ENCODE peak calls at places on chromosomes 2 and 18, in eight cellular contexts. G is ascending aorta, C is cardiac muscle cell, H is mesendoderm, J is transverse colon, F is tibial artery, B is sigmoid colon, M is GM12878. K is an unnamed sample.

GRCh38 chr2:38438536-38439225 is 61.6 kb upstream of the ATL2 start:
- DNase-seq in G (no peak), C (no peak), H (no peak), J (no peak), F (no peak), B (no peak), M (peak; percentile 76), K (no peak)

GRCh38 chr2:153622285-153622684 is 143.7 kb upstream of the RPRM start:
- DNase-seq in G (no peak), C (no peak), H (peak; percentile 36), J (no peak), F (no peak), B (no peak), M (no peak), K (no peak)

GRCh38 chr2:151826737-151827157 is 1.5 kb downstream of the ARL5A start:
- DNase-seq in G (no peak), C (peak; percentile 12), H (no peak), J (no peak), F (no peak), B (no peak), M (no peak), K (no peak)

GRCh38 chr2:37323770-37324535 is 680 bp downstream of the PRKD3 start:
- DNase-seq in G (peak; percentile 70), C (peak; percentile 57), H (peak; percentile 70), J (peak; percentile 47), F (peak; percentile 73), B (peak; percentile 72), M (no peak), K (peak; percentile 62)

GRCh38 chr2:203988540-203989264 is 52.1 kb downstream of the ICOS start:
- DNase-seq in G (no peak), C (no peak), H (no peak), J (no peak), F (no peak), B (no peak), M (no peak), K (no peak)

GRCh38 chr2:106104332-106105062 is 89.6 kb downstream of the UXS1 start:
- DNase-seq in G (peak; percentile 81), C (peak; percentile 78), H (peak; percentile 68), J (peak; percentile 59), F (no peak), B (no peak), M (no peak), K (peak; percentile 60)

GRCh38 chr18:45837283-45838070 is 12.0 kb downstream of the SIGLEC15 start:
- DNase-seq in G (no peak), C (peak; percentile 76), H (peak; percentile 81), J (peak; percentile 38), F (no peak), B (no peak), M (no peak), K (no peak)

GRCh38 chr2:152465541-152465940 is 130.6 kb downstream of the FMNL2 start:
- DNase-seq in G (peak; percentile 40), C (no peak), H (no peak), J (no peak), F (no peak), B (no peak), M (no peak), K (no peak)

GRCh38 chr2:105675841-105676240 is 68.9 kb upstream of the NCK2 start:
- DNase-seq in G (no peak), C (no peak), H (no peak), J (no peak), F (no peak), B (no peak), M (no peak), K (no peak)

GRCh38 chr2:29502452-29502851 is 387.2 kb downstream of the CLIP4 start:
- DNase-seq in G (no peak), C (no peak), H (no peak), J (no peak), F (no peak), B (no peak), M (no peak), K (no peak)

GRCh38 chr18:28767781-28768211 is 590.9 kb upstream of the CDH2 start:
- DNase-seq in G (no peak), C (no peak), H (no peak), J (no peak), F (no peak), B (no peak), M (no peak), K (no peak)

DNA sequence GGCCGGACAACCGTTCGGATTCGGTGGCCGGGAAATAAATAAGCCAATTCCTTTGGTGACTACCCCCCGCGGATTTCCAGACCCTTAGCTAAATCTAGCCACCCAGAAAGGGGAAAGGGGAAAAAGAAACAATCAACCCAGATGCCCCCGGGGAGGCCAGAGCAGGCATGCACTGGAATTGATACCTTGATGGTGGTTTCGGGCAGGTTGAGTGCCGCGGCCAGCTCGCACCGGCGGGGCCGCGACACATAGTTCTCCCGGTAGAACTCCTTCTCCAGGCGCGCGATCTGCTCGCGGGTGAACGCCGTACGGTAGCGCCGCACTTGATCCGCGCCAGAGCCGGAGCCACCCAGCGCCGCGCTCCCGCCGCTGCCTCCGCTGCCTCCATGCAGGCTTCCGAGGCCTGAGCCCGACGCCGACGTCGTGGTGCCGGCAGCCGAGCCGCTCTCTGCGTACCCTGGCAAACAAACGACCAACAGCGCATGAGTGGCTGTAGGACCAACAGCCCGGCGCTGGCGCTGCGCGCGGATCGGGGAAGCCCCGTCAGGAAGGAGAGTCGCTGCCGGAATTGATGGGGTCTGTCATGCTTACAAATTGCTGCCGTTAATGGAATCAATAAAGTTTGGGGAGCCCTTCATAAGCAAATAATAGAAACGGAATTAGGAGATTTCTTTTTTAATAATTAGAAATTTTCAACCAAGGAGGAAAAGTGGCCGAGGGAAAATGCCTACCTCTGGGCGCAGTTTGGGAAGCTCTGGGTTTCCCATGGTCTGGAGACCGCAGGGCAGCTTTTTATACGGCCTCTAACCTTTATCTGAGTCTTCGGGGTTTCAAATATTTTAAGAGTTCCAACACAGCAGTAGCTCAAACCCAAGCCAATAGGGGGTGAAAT is 1.5 kb downstream of the EVX2 start:
- DNase-seq in G (no peak), C (peak; percentile 45), H (peak; percentile 73), J (no peak), F (no peak), B (no peak), M (no peak), K (no peak)
- H3K4me1 ChIP-seq in G (no peaks in the 10 kb centered on the region), C (peaks cover 11% of the 10 kb centered on the region), H (peaks cover 5% of the 10 kb centered on the region), J (peaks cover 35% of the 10 kb centered on the region), F (peaks cover 45% of the 10 kb centered on the region), B (peaks cover 42% of the 10 kb centered on the region), M (no peaks in the 10 kb centered on the region), K (peaks cover 6% of the 10 kb centered on the region)

GRCh38 chr2:239392072-239392357 is 8.8 kb downstream of the HDAC4 start:
- DNase-seq in G (peak; percentile 57), C (no peak), H (no peak), J (no peak), F (peak; percentile 49), B (no peak), M (no peak), K (no peak)
- H3K4me1 ChIP-seq in G (peaks cover 9% of the 10 kb centered on the region), C (peaks cover 21% of the 10 kb centered on the region), H (no peaks in the 10 kb centered on the region), J (peaks cover 20% of the 10 kb centered on the region), F (peaks cover 11% of the 10 kb centered on the region), B (peaks cover 66% of the 10 kb centered on the region), M (no peaks in the 10 kb centered on the region), K (peaks cover 4% of the 10 kb centered on the region)

GRCh38 chr18:57439617-57439975 is 4.4 kb downstream of the ONECUT2 start:
- DNase-seq in G (no peak), C (no peak), H (peak; percentile 71), J (no peak), F (no peak), B (no peak), M (no peak), K (no peak)

GRCh38 chr18:57437782-57438668 is 2.9 kb downstream of the ONECUT2 start:
- DNase-seq in G (peak; percentile 60), C (peak; percentile 87), H (peak; percentile 93), J (peak; percentile 64), F (no peak), B (no peak), M (no peak), K (no peak)

GRCh38 chr18:57439985-57440330 is 4.8 kb downstream of the ONECUT2 start:
- DNase-seq in G (no peak), C (no peak), H (no peak), J (no peak), F (no peak), B (no peak), M (no peak), K (no peak)

GRCh38 chr18:57437433-57437781 is 2.2 kb downstream of the ONECUT2 start:
- DNase-seq in G (no peak), C (no peak), H (peak; percentile 69), J (no peak), F (no peak), B (no peak), M (no peak), K (no peak)

GRCh38 chr18:57438669-57439616 is 3.8 kb downstream of the ONECUT2 start:
- DNase-seq in G (no peak), C (no peak), H (peak; percentile 41), J (no peak), F (no peak), B (no peak), M (no peak), K (no peak)
- H3K4me1 ChIP-seq in G (peaks cover 19% of the 10 kb centered on the region), C (peaks cover 12% of the 10 kb centered on the region), H (peaks cover 8% of the 10 kb centered on the region), J (peaks cover 39% of the 10 kb centered on the region), F (peaks cover 65% of the 10 kb centered on the region), B (peaks cover 74% of the 10 kb centered on the region), M (no peaks in the 10 kb centered on the region), K (peaks cover 12% of the 10 kb centered on the region)

DNA sequence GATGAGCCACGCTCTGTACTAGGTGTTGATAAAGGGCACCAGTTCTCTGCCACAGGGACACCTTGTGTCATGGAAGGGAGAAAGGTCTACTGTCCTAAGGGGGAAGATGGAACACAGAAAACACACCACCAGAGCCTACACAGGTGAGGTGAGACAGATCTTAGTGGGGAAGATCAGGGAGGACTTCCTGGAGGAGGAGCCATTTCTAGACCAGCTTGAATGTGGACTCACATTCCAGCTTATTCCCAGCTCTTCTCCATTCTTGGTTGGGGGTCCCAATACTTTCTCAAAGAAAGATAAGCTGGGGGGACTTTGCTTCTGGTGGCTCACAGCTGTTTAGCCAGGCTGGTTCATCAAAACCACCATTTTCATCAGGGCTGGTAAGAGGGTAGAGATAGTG is 36.2 kb downstream of the EMX1 start:
- DNase-seq in G (no peak), C (no peak), H (no peak), J (no peak), F (no peak), B (no peak), M (no peak), K (no peak)
- H3K4me1 ChIP-seq in G (no peaks in the 10 kb centered on the region), C (no peaks in the 10 kb centered on the region), H (peaks cover 5% of the 10 kb centered on the region), J (no peaks in the 10 kb centered on the region), F (no peaks in the 10 kb centered on the region), B (no peaks in the 10 kb centered on the region), M (no peaks in the 10 kb centered on the region), K (peaks cover 18% of the 10 kb centered on the region)

DNA sequence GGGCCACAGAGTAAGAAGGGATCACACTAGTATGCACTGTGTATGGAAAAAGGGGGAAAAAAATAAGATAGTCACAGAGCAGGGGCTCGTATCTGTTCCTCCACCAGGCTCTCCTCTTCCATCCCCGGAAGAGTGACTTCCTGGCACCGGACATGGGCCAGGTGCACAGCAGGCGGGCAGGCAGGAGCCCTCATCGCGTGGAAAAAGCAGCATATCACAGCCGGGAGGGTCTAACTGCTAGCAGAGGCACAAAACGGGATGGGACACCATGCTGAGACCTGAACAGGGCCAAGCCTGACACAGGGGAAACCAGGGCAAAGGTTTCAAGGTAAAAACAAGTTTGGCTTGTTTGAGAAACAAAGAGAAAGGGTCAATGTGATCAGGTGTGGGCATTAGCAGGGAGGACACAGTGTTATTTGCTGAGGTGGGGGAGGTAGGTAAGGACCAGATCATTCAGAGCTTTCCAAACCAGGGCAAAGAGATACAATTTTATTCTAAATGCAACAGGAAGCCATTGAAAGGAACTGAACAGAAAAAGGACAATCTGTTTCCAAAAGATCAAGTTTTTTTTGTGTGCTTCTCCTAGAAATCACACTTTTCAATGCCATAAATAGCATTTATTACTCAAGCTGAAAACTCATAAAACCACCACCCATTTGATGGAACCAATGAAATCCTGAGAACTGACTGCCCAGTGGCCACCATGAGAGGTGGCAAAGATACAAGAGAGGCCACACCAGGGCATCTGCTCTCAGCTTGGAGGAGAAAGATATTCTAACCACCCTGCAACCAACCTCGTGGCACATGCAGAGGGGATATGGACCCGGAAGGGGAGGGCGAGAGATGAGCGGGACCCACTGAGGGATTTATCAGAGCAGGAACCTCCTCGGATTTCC is 9.2 kb downstream of the CYB5A start:
- DNase-seq in G (no peak), C (no peak), H (peak; percentile 25), J (no peak), F (no peak), B (no peak), M (no peak), K (no peak)
- H3K4me1 ChIP-seq in G (no peaks in the 10 kb centered on the region), C (peaks cover 43% of the 10 kb centered on the region), H (peaks cover 18% of the 10 kb centered on the region), J (peaks cover 44% of the 10 kb centered on the region), F (peaks cover 34% of the 10 kb centered on the region), B (peaks cover 85% of the 10 kb centered on the region), M (peaks cover 7% of the 10 kb centered on the region), K (peaks cover 10% of the 10 kb centered on the region)